ENCODE peak calls at places on chromosome 12, in seven cellular contexts. O is H9, C is IMR-90, Y is mesenchymal stem cell, H is mesendoderm, S is trophoblast cell, V is H1. B is an unnamed sample.

GRCh38 chr12:112149596-112149995 is 24.2 kb downstream of the TRAFD1 start:
- DNase-seq in S (peak), Y (no peak), O (no peak), H (peak), V (no peak), C (no peak), B (no peak)

GRCh38 chr12:110576504-110576903 is 6.6 kb downstream of the PPTC7 start:
- DNase-seq in H (no peak), S (no peak), C (no peak), O (no peak), Y (no peak), V (no peak), B (no peak)

GRCh38 chr12:63821781-63822251 is 22.7 kb upstream of the SRGAP1 start:
- DNase-seq in S (peak), O (no peak), C (peak), Y (no peak), H (no peak), V (no peak), B (no peak)

GRCh38 chr12:106389181-106389580 is 31.6 kb downstream of the POLR3B start:
- DNase-seq in C (no peak), O (no peak), H (no peak), Y (no peak), V (no peak), S (no peak), B (no peak)

GRCh38 chr12:51217133-51217967 is 512 bp downstream of the POU6F1 start:
- DNase-seq in O (peak), C (no peak), H (peak), Y (peak), V (no peak), S (no peak), B (peak)

GRCh38 chr12:16603916-16604575 is 1.9 kb downstream of the LMO3 start:
- DNase-seq in O (no peak), V (no peak), C (no peak), S (no peak), H (peak), Y (no peak), B (peak)

GRCh38 chr12:123034865-123035264 is 54.4 kb downstream of the ARL6IP4 start:
- DNase-seq in S (no peak), V (no peak), H (no peak), Y (peak), C (peak), O (no peak), B (no peak)

GRCh38 chr12:58566599-58566998 is 353.7 kb downstream of the LRIG3 start:
- DNase-seq in S (no peak), C (peak), Y (peak), O (no peak), V (no peak), H (no peak), B (no peak)

GRCh38 chr12:89345830-89346740 is 6.2 kb downstream of the DUSP6 start:
- DNase-seq in V (no peak), S (no peak), C (peak), Y (peak), H (peak), O (peak), B (peak)

GRCh38 chr12:42469355-42470006 is 120.1 kb downstream of the PRICKLE1 start:
- DNase-seq in O (no peak), S (no peak), C (no peak), H (no peak), V (no peak), Y (no peak), B (no peak)

GRCh38 chr12:121532503-121533390 is 48.1 kb downstream of the KDM2B start:
- DNase-seq in Y (peak), S (no peak), V (no peak), O (no peak), H (no peak), C (peak), B (no peak)

GRCh38 chr12:105357162-105357691 is 26.7 kb downstream of the C12orf75 start:
- DNase-seq in O (no peak), C (peak), H (no peak), S (no peak), V (no peak), Y (peak), B (no peak)

GRCh38 chr12:54257332-54257731 is 22.6 kb downstream of the CBX5 start:
- DNase-seq in O (no peak), H (peak), C (no peak), V (no peak), S (peak), Y (no peak), B (no peak)

GRCh38 chr12:49870501-49871262 is 27.8 kb upstream of the BCDIN3D start:
- DNase-seq in H (no peak), S (no peak), Y (no peak), C (no peak), O (peak), V (no peak), B (no peak)

GRCh38 chr12:66050610-66051009 is 79.9 kb downstream of the LLPH start:
- DNase-seq in H (no peak), S (no peak), V (no peak), Y (no peak), O (no peak), C (no peak), B (no peak)

GRCh38 chr12:94925729-94926128 is 77.8 kb downstream of the NDUFA12 start:
- DNase-seq in S (no peak), C (no peak), H (no peak), Y (no peak), O (no peak), V (no peak), B (no peak)
- H3K4ac ChIP-seq in S (no peak), C (no peak), H (no peak), Y (no peak), O (no peak), V (no peak), B (no peak)

DNA sequence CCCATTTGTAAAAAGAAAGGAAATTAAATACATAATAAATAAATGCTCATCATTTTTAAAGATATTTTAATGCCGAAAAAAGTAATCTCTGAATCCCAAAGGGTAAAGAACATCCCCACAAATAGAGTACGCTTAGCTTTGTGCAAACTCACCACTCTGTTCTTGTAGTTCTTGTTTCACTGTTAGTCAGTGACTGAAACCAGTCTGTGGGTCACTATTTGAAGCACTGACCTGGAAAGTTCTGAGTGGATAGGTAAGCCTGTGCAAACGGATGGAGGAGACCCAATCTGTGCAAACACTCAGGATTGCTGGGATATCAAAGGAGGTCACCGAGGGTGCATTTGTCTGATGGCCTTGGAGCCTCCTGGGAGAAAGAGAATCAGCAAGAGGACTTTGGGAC is 68.1 kb upstream of the TSPAN11 start:
- DNase-seq in S (no peak), V (no peak), C (no peak), Y (no peak), H (no peak), O (no peak), B (no peak)
- H3K4ac ChIP-seq in S (no peak), V (no peak), C (no peak), Y (no peak), H (no peak), O (no peak), B (no peak)

GRCh38 chr12:114919479-114919878 is 235.5 kb upstream of the TBX3 start:
- DNase-seq in Y (peak), H (no peak), V (no peak), O (no peak), C (no peak), S (no peak), B (no peak)
- H3K4ac ChIP-seq in Y (no peak), H (no peak), V (no peak), O (no peak), C (peak), S (no peak), B (no peak)

GRCh38 chr12:116657921-116658495 is 79.9 kb downstream of the SPRING1 start:
- DNase-seq in O (no peak), S (no peak), H (no peak), Y (no peak), C (no peak), V (no peak), B (no peak)
- H3K4ac ChIP-seq in O (no peak), S (no peak), H (no peak), Y (no peak), C (no peak), V (no peak), B (no peak)

DNA sequence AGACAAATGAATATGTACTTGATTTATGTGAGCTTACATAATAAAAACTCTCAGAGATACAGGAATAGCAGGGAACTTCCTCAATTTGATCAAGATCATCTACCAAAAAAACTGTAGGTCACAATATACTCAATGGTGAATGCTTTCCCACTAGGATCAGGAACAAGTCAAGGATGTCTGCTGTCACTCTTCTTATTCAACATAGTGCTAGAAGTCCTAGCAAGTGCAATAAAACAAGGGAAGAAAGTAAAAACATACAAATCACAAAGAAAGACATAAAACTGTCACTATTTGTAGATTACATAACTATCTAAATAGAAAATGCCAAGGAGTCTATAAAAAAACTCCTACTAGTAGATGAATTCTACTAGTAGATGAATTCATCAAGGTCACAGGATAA is 41.9 kb upstream of the PAWR start:
- DNase-seq in S (no peak), V (no peak), Y (no peak), C (no peak), O (no peak), H (no peak), B (no peak)
- H3K4ac ChIP-seq in S (no peak), V (no peak), Y (no peak), C (no peak), O (no peak), H (no peak), B (no peak)

GRCh38 chr12:130144256-130144655 is 18.0 kb upstream of the FZD10 start:
- DNase-seq in V (no peak), S (no peak), O (no peak), H (no peak), C (no peak), Y (no peak), B (no peak)
- H3K4ac ChIP-seq in V (no peak), S (no peak), O (no peak), H (no peak), C (no peak), Y (no peak), B (no peak)

GRCh38 chr12:68612245-68612644 is 1.5 kb downstream of the RAP1B start:
- DNase-seq in Y (peak), O (no peak), V (no peak), C (peak), S (no peak), H (no peak), B (no peak)

GRCh38 chr12:68612675-68613074 is 2.0 kb downstream of the RAP1B start:
- DNase-seq in O (no peak), V (no peak), C (no peak), S (no peak), H (no peak), Y (no peak), B (no peak)

GRCh38 chr12:68614772-68615171 is 4.1 kb downstream of the RAP1B start:
- DNase-seq in V (no peak), C (no peak), H (no peak), O (no peak), S (no peak), Y (no peak), B (no peak)

GRCh38 chr12:68614105-68614679 is 3.5 kb downstream of the RAP1B start:
- DNase-seq in S (no peak), O (no peak), C (no peak), V (no peak), H (no peak), Y (no peak), B (no peak)

GRCh38 chr12:68613209-68613904 is 2.7 kb downstream of the RAP1B start:
- DNase-seq in Y (no peak), S (no peak), C (no peak), V (no peak), H (no peak), O (no peak), B (no peak)
- H3K4ac ChIP-seq in Y (no peak), S (peak), C (no peak), V (no peak), H (no peak), O (no peak), B (no peak)

DNA sequence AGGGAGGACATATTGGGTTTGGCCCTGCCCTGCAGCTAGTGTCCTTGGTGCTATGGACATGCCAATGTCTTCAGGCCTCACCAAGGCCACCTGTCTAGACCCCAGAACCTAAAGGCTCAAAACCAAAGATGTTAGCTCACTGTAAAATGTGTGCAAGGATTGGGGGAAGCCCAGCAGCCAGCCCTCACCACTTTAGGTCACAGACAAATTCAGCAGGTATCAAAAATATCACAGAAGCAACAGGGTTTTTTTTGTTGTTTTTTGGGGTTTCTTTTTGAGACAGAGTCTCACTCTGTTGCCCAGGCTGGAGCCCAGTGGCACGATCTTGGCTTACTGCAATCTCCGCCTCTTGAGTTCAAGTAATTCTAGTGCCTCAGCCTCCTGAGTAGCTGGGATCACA is 29.0 kb upstream of the NINJ2 start:
- DNase-seq in Y (no peak), V (no peak), H (no peak), S (no peak), C (no peak), O (no peak), B (no peak)
- H3K4ac ChIP-seq in Y (no peak), V (no peak), H (no peak), S (no peak), C (no peak), O (no peak), B (no peak)

DNA sequence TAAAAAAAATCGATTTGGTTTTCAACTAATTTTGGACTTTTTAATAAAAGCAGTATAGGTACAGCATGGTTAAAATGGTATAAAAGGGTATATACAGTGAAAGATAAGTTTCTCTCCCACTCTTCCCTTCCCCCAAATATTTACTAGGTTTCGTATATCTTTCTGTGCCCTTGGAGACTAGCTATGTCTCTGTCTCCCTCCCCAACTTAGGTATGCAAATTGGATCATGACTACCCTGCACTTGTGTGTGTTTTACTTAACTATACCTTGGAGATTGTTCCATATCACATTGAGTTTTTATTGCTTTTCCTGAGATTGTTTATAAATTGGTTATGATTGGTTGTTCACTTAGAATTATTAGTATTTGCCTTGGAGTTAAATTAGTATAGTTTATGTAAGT is 19.4 kb downstream of the AEBP2 start:
- DNase-seq in V (no peak), H (no peak), Y (no peak), O (no peak), S (no peak), C (no peak), B (no peak)
- H3K4ac ChIP-seq in V (no peak), H (no peak), Y (no peak), O (no peak), S (no peak), C (no peak), B (no peak)